ENCODE peak calls at places on chromosomes 6 and 20, in four cellular contexts. A is IMR-90, K is K562, F is GM12878. Q is an unnamed sample. For H3K4me1, the result is how much of the 10 kb centered on the place peaks cover.

GRCh38 chr6:27503436-27504030 is 30.6 kb upstream of the ZNF184 start:
- DNase-seq in A (peak), K (peak), F (peak), Q (peak)

GRCh38 chr6:76166874-76167273 is 94.4 kb upstream of the IMPG1 start:
- DNase-seq in A (no peak), K (no peak), F (no peak), Q (no peak)

GRCh38 chr20:7866279-7866678 is 74.0 kb downstream of the HAO1 start:
- DNase-seq in A (no peak), K (no peak), F (no peak), Q (peak)

GRCh38 chr6:45650527-45651135 is 272.9 kb upstream of the SUPT3H start:
- DNase-seq in A (peak), K (no peak), F (no peak), Q (peak)

GRCh38 chr20:32672982-32673727 is 586 bp downstream of the C20orf203 start:
- DNase-seq in A (no peak), K (no peak), F (no peak), Q (no peak)

GRCh38 chr6:80638222-80639055 is 532.0 kb downstream of the BCKDHB start:
- DNase-seq in A (peak), K (no peak), F (peak), Q (peak)

GRCh38 chr20:62987114-62987513 is 19.6 kb downstream of the BHLHE23 start:
- DNase-seq in A (no peak), K (no peak), F (no peak), Q (no peak)

GRCh38 chr6:79224005-79224404 is 10.5 kb downstream of the HMGN3 start:
- DNase-seq in A (no peak), K (no peak), F (no peak), Q (no peak)

GRCh38 chr6:43840490-43841218 is 70.6 kb downstream of the VEGFA start:
- DNase-seq in A (peak), K (no peak), F (no peak), Q (no peak)

GRCh38 chr6:158993639-158994038 is 6.4 kb downstream of the RSPH3 start:
- DNase-seq in A (no peak), K (no peak), F (no peak), Q (no peak)

GRCh38 chr20:21371193-21371592 is 26.1 kb downstream of the NKX2-4 start:
- DNase-seq in A (no peak), K (no peak), F (no peak), Q (no peak)

GRCh38 chr6:66189915-66190314 is 482.9 kb upstream of the EYS start:
- DNase-seq in A (no peak), K (no peak), F (no peak), Q (no peak)

GRCh38 chr6:49342410-49342809 is 120.6 kb downstream of the MMUT start:
- DNase-seq in A (no peak), K (no peak), F (no peak), Q (no peak)

GRCh38 chr20:49286689-49287551 is 9.1 kb upstream of the ZNFX1 start:
- DNase-seq in A (peak), K (no peak), F (no peak), Q (no peak)

GRCh38 chr20:49285813-49286494 is 8.1 kb upstream of the ZNFX1 start:
- DNase-seq in A (no peak), K (no peak), F (no peak), Q (no peak)

GRCh38 chr20:49284818-49285217 is 7.0 kb upstream of the ZNFX1 start:
- DNase-seq in A (no peak), K (no peak), F (no peak), Q (no peak)

GRCh38 chr20:49283703-49284625 is 6.1 kb upstream of the ZNFX1 start:
- DNase-seq in A (no peak), K (no peak), F (no peak), Q (no peak)

DNA sequence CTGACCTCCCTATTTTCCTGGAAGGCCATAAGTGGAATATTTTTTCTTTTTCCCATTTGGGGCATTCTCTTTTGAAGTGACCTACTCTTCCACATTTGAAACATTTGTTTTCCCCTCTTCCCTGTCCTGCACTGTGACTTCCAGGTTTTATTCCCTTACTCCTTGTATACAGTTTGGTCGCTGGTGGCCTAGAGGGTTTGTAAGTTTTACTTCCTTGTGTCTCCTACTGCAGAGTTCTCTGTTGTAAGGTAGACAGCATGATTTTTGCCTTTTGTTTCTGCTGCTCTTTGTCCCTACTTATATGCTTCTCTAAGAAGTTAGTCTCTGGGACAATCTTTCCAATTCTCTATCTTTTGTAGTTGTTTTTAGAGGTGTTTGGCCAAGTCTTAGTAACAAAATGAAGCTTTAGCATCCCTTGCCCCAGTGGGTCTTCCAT is 7.4 kb upstream of the ZNFX1 start:
- DNase-seq in A (no peak), K (no peak), F (no peak), Q (no peak)
- H3K4me1 ChIP-seq in A (under half), K (under half), F (under half), Q (half or more)

GRCh38 chr6:36402481-36402880 is 15.0 kb upstream of the ETV7 start:
- DNase-seq in A (peak), K (no peak), F (no peak), Q (no peak)
- TF ChIP-seq FOS in A (no peak), K (no peak), F (no peak), Q (no peak)

DNA sequence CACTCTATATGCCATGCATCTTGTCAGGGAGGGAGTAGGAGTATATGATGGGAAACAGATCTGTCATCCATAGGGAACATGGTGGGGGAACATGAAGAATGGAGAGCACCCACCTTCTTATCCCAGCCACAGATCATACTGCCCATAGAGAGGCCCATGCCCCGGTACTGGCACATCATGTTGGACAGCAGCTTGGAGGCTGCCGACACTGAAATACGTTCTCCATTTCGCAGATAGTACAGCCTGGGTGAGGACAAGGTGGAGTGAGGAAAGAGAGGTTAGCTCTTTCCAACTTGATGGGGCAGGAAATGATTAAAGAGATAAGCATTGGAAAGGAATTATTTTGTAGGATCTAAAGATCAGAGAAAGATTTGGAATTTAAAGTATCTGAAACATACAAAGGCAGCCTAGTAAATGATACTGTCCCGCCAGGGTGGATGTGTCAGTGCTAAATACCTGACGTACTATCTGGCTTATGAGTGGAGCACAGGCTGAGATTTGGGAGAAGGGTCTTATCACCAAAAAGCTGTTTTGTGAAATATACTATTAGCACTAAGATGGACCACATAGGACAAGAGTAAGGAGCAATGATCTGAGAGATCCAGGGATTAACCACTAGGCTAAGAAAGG is 1.7 kb downstream of the PSMB8 start:
- DNase-seq in A (no peak), K (no peak), F (no peak), Q (no peak)
- H3K9ac ChIP-seq in A (no peak), K (no peak), F (peak), Q (no peak)

DNA sequence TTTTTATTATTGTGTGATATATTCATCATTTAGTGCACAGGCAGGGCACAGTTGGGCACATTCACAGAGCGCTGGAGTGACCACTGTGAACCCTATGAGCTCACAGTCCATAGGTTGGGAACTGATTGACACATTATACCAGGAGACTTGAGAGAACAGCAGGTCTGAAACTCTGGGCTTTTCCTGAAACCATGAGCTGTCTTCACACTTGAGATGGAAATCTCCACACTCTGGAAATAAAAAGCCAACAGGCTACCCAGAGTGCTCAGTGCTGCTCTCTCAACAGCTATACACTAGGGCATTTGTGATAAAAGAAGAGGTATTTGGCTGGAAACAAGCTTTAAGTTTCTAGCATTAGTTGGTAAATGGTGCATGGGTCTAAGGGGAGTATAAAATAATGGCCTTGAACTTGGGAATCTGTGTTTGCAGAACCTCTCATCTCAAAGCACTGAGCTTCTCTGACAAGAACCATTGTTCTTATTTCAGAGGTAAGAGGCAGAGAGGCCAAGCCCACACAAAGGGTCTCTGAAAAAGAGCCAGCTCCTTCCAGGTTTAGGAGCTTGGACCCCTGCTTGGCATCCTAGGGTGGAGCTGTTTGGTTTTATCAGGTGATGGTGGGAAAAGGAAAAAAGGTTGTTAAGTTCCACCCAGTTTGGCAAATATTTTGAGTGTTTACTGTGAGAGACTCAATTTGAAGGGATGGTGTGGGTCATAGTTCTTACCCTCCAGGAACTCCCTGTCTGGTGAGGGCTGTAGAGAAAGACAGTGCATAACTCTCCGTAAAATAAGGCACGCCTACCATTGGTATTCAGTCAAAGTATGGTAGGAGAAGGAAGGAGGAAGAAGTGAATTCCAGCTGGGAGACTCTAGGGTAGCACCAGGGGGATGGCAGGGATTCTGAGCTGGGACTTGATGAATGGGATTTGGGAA is 14.5 kb downstream of the CHMP4B start:
- DNase-seq in A (no peak), K (no peak), F (no peak), Q (no peak)
- H3K4me1 ChIP-seq in A (under half), K (under half), F (under half), Q (under half)

DNA sequence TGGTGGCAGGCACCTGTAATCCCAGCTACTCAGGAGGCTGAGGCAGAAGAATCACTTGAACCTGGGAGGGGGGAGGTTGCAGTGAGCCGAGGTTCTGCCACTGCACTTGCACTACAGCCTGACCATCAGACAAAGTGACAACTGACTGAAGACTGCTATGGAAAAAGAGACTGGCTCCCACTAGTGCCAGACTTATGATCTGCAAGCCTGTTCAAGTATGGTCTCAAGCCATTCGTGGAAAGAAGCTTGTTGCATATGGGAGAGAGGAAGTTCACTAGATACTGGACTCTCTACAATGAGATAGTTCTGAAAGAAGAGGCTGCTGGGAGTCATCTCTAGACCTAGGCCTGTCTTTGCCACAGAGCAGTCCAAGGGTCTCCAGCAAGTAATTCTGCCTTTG is 26.7 kb downstream of the MDN1 start:
- DNase-seq in A (peak), K (no peak), F (no peak), Q (peak)
- TF ChIP-seq FOS in A (no peak), K (no peak), F (no peak), Q (no peak)